ENCODE peak calls at places on chromosomes 3 and 15, in nine cellular contexts. N is GM23248; K is CD4-positive, alpha-beta memory T cell; S is hepatocyte; J is OCI-LY7; X is breast epithelium; Q is IMR-90; I is A549; H is thoracic aorta. W is an unnamed sample. For H3K9me3, the result is how much of the 10 kb centered on the place peaks cover.

GRCh38 chr15:38398134-38398533 is 55.8 kb upstream of the FAM98B start:
- DNase-seq in N (peak), K (no peak), S (no peak), J (no peak), X (no peak), Q (peak), I (peak), H (peak), W (no peak)

GRCh38 chr3:46370784-46371183 is at the start of gene CCR5:
- DNase-seq in N (no peak), K (peak), S (no peak), J (no peak), X (no peak), Q (no peak), I (no peak), H (no peak), W (no peak)

GRCh38 chr15:64070965-64071851 is 22.4 kb downstream of the CIAO2A start:
- DNase-seq in N (peak), K (no peak), S (peak), J (no peak), X (peak), Q (peak), I (peak), H (peak), W (peak)

GRCh38 chr3:69458798-69459197 is 72.9 kb upstream of the FRMD4B start:
- DNase-seq in N (no peak), K (no peak), S (no peak), J (no peak), X (no peak), Q (no peak), I (no peak), H (no peak), W (no peak)

GRCh38 chr3:29686889-29687592 is 406.2 kb downstream of the RBMS3 start:
- DNase-seq in N (peak), K (no peak), S (peak), J (no peak), X (no peak), Q (peak), I (no peak), H (no peak), W (no peak)

GRCh38 chr3:46490338-46491084 is 7.3 kb upstream of the RTP3 start:
- DNase-seq in N (peak), K (no peak), S (no peak), J (no peak), X (no peak), Q (peak), I (no peak), H (no peak), W (no peak)

GRCh38 chr15:27770086-27770607 is 329.0 kb downstream of the OCA2 start:
- DNase-seq in N (no peak), K (no peak), S (no peak), J (no peak), X (no peak), Q (no peak), I (no peak), H (no peak), W (no peak)

GRCh38 chr3:66778749-66779148 is 219.4 kb upstream of the KBTBD8 start:
- DNase-seq in N (no peak), K (no peak), S (no peak), J (no peak), X (no peak), Q (no peak), I (no peak), H (no peak), W (no peak)

GRCh38 chr15:49606594-49606993 is 14.0 kb downstream of the FAM227B start:
- DNase-seq in N (no peak), K (no peak), S (no peak), J (no peak), X (no peak), Q (peak), I (no peak), H (no peak), W (no peak)

GRCh38 chr15:49605588-49605987 is 15.0 kb downstream of the FAM227B start:
- DNase-seq in N (no peak), K (no peak), S (no peak), J (no peak), X (no peak), Q (no peak), I (no peak), H (no peak), W (no peak)

GRCh38 chr15:49610166-49610918 is 10.3 kb downstream of the FAM227B start:
- DNase-seq in N (peak), K (no peak), S (no peak), J (no peak), X (no peak), Q (no peak), I (no peak), H (no peak), W (no peak)

DNA sequence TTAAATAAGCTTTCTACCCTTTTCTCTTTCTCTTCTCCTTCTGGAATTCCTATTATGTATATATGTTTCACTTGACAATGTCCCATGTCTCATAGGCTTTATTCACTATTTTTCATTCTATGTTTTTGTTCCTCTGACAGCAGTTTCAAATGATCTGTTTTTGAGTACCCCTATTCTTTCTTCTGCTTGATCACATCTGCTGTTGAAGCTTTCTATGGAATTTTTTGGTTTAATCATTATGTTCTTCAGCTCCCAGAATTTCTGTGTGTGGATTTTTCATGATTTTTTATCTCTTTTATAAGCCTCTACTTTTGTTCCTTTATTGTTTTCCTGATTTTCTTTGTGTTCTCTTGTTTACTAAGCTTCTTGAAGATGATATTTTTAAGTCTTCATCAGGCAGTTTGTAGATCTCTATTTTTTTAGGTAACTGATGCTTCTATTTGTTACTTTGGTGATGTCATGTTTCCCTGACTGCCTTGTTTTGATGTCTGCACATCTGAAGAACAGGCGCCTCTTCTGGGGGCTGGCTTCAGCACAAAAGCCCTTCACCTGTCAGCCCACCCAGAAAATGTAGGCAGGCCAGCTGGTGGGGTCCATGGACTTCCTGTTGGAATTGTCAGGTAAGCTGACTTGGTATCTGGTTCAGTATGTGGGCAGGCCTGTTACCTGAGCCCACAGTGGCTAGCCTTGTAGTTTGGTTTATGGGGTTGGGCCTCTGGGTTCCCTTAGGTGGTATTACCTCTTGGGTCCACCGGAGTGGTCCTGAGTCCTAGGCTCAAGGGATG is 15.8 kb downstream of the FAM227B start:
- DNase-seq in N (no peak), K (no peak), S (no peak), J (no peak), X (no peak), Q (no peak), I (no peak), H (no peak), W (no peak)
- H3K9me3 ChIP-seq in N (under half), K (under half), S (under half), J (under half), X (under half), Q (under half), I (under half), H (under half), W (under half)

GRCh38 chr3:155560135-155560534 is 184.7 kb downstream of the PLCH1 start:
- DNase-seq in N (no peak), K (no peak), S (no peak), J (no peak), X (no peak), Q (no peak), I (peak), H (no peak), W (no peak)

GRCh38 chr3:155556531-155556930 is 188.3 kb downstream of the PLCH1 start:
- DNase-seq in N (peak), K (no peak), S (no peak), J (no peak), X (no peak), Q (no peak), I (no peak), H (no peak), W (no peak)

GRCh38 chr3:155554777-155555445 is 190.0 kb downstream of the PLCH1 start:
- DNase-seq in N (no peak), K (no peak), S (peak), J (peak), X (no peak), Q (no peak), I (peak), H (no peak), W (no peak)

GRCh38 chr3:155553800-155554199 is 191.1 kb downstream of the PLCH1 start:
- DNase-seq in N (no peak), K (no peak), S (no peak), J (peak), X (no peak), Q (no peak), I (no peak), H (no peak), W (no peak)

DNA sequence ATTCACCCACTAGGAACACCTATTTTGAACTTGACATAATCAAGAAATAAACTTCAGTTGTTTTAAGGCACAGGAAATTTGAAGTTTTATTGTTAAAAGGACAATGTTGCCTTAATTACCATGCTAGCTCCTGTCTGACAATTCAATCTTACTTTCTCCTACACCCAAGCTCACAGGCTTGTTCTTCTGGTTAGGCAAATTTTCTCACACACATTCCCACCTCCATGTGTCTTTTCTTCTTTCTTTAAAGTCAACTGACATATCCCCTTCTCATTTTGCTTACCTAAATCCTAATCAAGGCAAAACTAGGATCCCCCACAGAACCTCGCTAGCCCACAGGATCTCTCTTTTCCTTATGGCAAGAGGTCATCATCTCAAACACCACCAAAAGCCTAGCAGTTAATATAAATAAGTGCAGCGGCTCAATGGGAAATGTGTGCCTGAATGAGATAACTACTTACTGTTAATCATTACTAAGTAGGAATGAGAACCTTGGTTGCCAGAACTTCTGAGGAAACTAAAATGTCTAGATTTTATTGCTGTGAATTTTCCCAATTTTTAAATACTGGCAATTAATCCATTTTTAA is 189.3 kb downstream of the PLCH1 start:
- DNase-seq in N (no peak), K (no peak), S (peak), J (no peak), X (no peak), Q (no peak), I (peak), H (no peak), W (no peak)
- H3K4me3 ChIP-seq in N (no peak), K (no peak), S (no peak), J (no peak), X (no peak), Q (no peak), I (peak), H (no peak), W (no peak)

GRCh38 chr3:20747736-20748135 is 561.7 kb upstream of the SGO1 start:
- DNase-seq in N (peak), K (no peak), S (no peak), J (no peak), X (no peak), Q (no peak), I (no peak), H (no peak), W (no peak)
- H3K9me3 ChIP-seq in N (under half), K (under half), S (under half), J (under half), X (under half), Q (under half), I (under half), H (under half), W (under half)

DNA sequence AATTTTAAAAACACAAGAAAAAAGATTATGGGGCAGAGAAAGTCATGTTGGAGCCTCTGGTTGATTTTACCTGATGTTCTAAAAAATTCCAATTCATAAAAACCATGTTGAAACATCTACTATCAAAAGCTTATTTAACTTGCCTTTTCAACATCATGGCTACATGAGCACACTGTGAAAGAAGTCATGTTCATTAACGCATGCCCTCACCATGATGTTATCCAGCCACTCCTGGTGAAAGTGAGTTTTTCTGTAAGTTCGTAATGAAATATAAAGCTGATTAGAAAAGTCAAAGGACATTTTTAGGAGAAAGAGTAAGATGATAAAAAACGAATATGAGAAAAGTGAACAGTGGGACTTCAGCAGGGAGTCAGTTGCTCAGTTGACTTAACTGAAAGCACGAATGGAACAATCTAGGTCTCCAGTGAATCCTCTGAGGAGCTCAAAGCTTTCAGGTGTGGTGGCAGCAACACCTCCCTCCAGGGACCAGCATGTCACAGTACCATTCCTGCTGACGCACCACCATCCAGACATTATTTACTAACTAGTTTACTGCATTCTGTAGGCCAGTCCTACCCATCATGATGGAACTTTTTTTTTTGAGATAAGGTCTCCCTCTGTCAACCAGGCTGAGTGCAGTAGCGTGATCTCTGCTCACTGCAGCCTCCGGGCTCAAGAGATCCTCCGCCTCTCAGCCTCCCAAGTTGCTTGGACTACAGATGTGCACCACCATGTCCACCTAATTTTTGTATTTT is 95.2 kb downstream of the MEIS2 start:
- DNase-seq in N (no peak), K (no peak), S (no peak), J (no peak), X (no peak), Q (no peak), I (no peak), H (no peak), W (no peak)
- H3K4me3 ChIP-seq in N (no peak), K (no peak), S (no peak), J (no peak), X (no peak), Q (no peak), I (no peak), H (no peak), W (no peak)

GRCh38 chr15:26537653-26538052 is 235.2 kb downstream of the GABRB3 start:
- DNase-seq in N (no peak), K (no peak), S (no peak), J (no peak), X (no peak), Q (no peak), I (no peak), H (no peak), W (no peak)
- H3K9me3 ChIP-seq in N (under half), K (under half), S (under half), J (under half), X (under half), Q (under half), I (under half), H (under half), W (under half)

GRCh38 chr15:25481208-25481862 is 42.5 kb upstream of the UBE3A start:
- DNase-seq in N (peak), K (no peak), S (no peak), J (no peak), X (no peak), Q (no peak), I (no peak), H (no peak), W (no peak)
- H3K4me3 ChIP-seq in N (no peak), K (no peak), S (no peak), J (no peak), X (peak), Q (no peak), I (no peak), H (peak), W (no peak)

GRCh38 chr15:79425591-79426295 is 6.4 kb upstream of the MINAR1 start:
- DNase-seq in N (no peak), K (no peak), S (no peak), J (no peak), X (no peak), Q (no peak), I (no peak), H (no peak), W (no peak)
- H3K9me3 ChIP-seq in N (under half), K (under half), S (under half), J (under half), X (under half), Q (under half), I (under half), H (under half), W (under half)

GRCh38 chr3:171377859-171378258 is 82.3 kb downstream of the TNIK start:
- DNase-seq in N (no peak), K (no peak), S (no peak), J (no peak), X (no peak), Q (no peak), I (no peak), H (no peak), W (no peak)

GRCh38 chr3:171376125-171376947 is 83.9 kb downstream of the TNIK start:
- DNase-seq in N (peak), K (no peak), S (no peak), J (no peak), X (no peak), Q (peak), I (no peak), H (no peak), W (no peak)

GRCh38 chr3:171374260-171374659 is 85.9 kb downstream of the TNIK start:
- DNase-seq in N (peak), K (no peak), S (no peak), J (no peak), X (no peak), Q (peak), I (no peak), H (no peak), W (no peak)

GRCh38 chr3:171374661-171375285 is 85.4 kb downstream of the TNIK start:
- DNase-seq in N (peak), K (no peak), S (no peak), J (no peak), X (no peak), Q (peak), I (no peak), H (no peak), W (no peak)

GRCh38 chr3:171375704-171376103 is 84.5 kb downstream of the TNIK start:
- DNase-seq in N (peak), K (no peak), S (no peak), J (no peak), X (no peak), Q (no peak), I (no peak), H (no peak), W (no peak)
- H3K4me3 ChIP-seq in N (no peak), K (no peak), S (no peak), J (no peak), X (no peak), Q (no peak), I (no peak), H (no peak), W (no peak)

DNA sequence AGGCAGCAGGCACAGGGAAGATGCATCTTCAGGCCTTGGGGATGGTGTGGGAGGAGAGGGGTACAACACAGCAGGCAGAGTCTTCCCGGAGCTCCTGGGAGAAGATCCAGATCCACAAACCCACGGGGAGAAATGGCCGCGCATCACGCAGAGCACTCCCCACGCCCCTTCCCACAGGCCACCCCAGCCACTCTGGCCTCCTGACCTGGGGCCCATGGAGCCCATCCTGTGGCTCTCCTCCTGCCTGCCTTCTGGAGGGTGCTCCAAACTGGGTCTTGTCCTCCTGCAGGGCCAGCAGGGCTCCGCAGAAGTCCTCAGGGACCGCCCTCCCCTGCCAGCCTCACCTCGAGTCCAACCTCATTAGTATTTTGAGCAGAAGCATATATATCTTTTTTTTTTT is 17.9 kb downstream of the CORO2B start:
- DNase-seq in N (no peak), K (no peak), S (no peak), J (no peak), X (no peak), Q (no peak), I (no peak), H (no peak), W (no peak)
- H3K9me3 ChIP-seq in N (under half), K (under half), S (under half), J (under half), X (under half), Q (under half), I (under half), H (under half), W (under half)

W was measured in lung.